ENCODE peak calls at places on chromosomes 5 and 9, in six cellular contexts. X is sigmoid colon, S is BE2C, J is tibial nerve, W is right lobe of liver, Q is cardiac muscle cell. B is an unnamed sample. For H3K4me1, the result is how much of the 10 kb centered on the place peaks cover.

GRCh38 chr9:114476891-114477469 is 28.3 kb downstream of the WHRN start:
- DNase-seq in X (no peak), S (no peak), J (no peak), W (no peak), Q (no peak), B (no peak)

GRCh38 chr9:71733176-71733575 is 35.1 kb downstream of the CEMIP2 start:
- DNase-seq in X (no peak), S (no peak), J (no peak), W (no peak), Q (no peak), B (no peak)

GRCh38 chr5:68683632-68684035 is 410.2 kb upstream of the SLC30A5 start:
- DNase-seq in X (no peak), S (no peak), J (no peak), W (no peak), Q (peak), B (no peak)

GRCh38 chr5:109553826-109554225 is 135.9 kb upstream of the MAN2A1 start:
- DNase-seq in X (no peak), S (no peak), J (no peak), W (no peak), Q (no peak), B (no peak)

GRCh38 chr5:41289970-41290464 is 76.7 kb upstream of the C6 start:
- DNase-seq in X (no peak), S (no peak), J (no peak), W (no peak), Q (no peak), B (no peak)

GRCh38 chr9:123749580-123750202 is 180.2 kb downstream of the DENND1A start:
- DNase-seq in X (no peak), S (no peak), J (no peak), W (no peak), Q (no peak), B (no peak)

GRCh38 chr5:146068136-146068717 is 37.1 kb downstream of the PLAC8L1 start:
- DNase-seq in X (no peak), S (no peak), J (no peak), W (no peak), Q (no peak), B (no peak)

GRCh38 chr5:7714697-7715096 is 136.2 kb downstream of the CFAP90 start:
- DNase-seq in X (no peak), S (no peak), J (no peak), W (no peak), Q (no peak), B (no peak)

GRCh38 chr9:124220551-124221451 is 36.9 kb upstream of the NEK6 start:
- DNase-seq in X (peak), S (no peak), J (no peak), W (peak), Q (no peak), B (no peak)

GRCh38 chr5:151040211-151040747 is 19.9 kb downstream of the GPX3 start:
- DNase-seq in X (no peak), S (no peak), J (no peak), W (peak), Q (no peak), B (no peak)

GRCh38 chr5:171642894-171643293 is 142.7 kb upstream of the SMIM23 start:
- DNase-seq in X (no peak), S (no peak), J (no peak), W (no peak), Q (no peak), B (no peak)

GRCh38 chr9:74036549-74037231 is 460.4 kb upstream of the RORB start:
- DNase-seq in X (no peak), S (no peak), J (no peak), W (no peak), Q (no peak), B (no peak)

GRCh38 chr9:110828148-110828730 is 159.6 kb downstream of the MUSK start:
- DNase-seq in X (peak), S (no peak), J (peak), W (no peak), Q (peak), B (no peak)

GRCh38 chr5:179243333-179243732 is 101.9 kb downstream of the ADAMTS2 start:
- DNase-seq in X (peak), S (no peak), J (no peak), W (peak), Q (no peak), B (no peak)

GRCh38 chr9:93126825-93127368 is 7.2 kb downstream of the NINJ1 start:
- DNase-seq in X (peak), S (peak), J (peak), W (peak), Q (peak), B (no peak)

GRCh38 chr9:121616356-121616755 is 35.1 kb upstream of the DAB2IP start:
- DNase-seq in X (no peak), S (no peak), J (no peak), W (no peak), Q (no peak), B (no peak)
- H3K4me1 ChIP-seq in X (under half), S (under half), J (under half), W (under half), Q (under half), B (under half)

GRCh38 chr5:1934801-1935429 is 52.2 kb upstream of the IRX4 start:
- DNase-seq in X (peak), S (peak), J (no peak), W (no peak), Q (no peak), B (no peak)

GRCh38 chr5:1938310-1939000 is 55.7 kb upstream of the IRX4 start:
- DNase-seq in X (no peak), S (no peak), J (no peak), W (no peak), Q (no peak), B (no peak)

GRCh38 chr5:1937590-1937989 is 54.9 kb upstream of the IRX4 start:
- DNase-seq in X (no peak), S (no peak), J (no peak), W (no peak), Q (no peak), B (no peak)

GRCh38 chr5:1936413-1936812 is 53.7 kb upstream of the IRX4 start:
- DNase-seq in X (no peak), S (no peak), J (no peak), W (no peak), Q (no peak), B (no peak)

GRCh38 chr5:1936901-1937300 is 54.2 kb upstream of the IRX4 start:
- DNase-seq in X (no peak), S (no peak), J (no peak), W (no peak), Q (no peak), B (no peak)
- H3K4me1 ChIP-seq in X (under half), S (under half), J (under half), W (under half), Q (under half), B (under half)

GRCh38 chr5:73130811-73131210 is 10.4 kb downstream of the TMEM171 start:
- DNase-seq in X (no peak), S (no peak), J (no peak), W (no peak), Q (no peak), B (no peak)
- H3K4me1 ChIP-seq in X (under half), S (under half), J (under half), W (under half), Q (under half), B (under half)

GRCh38 chr9:37239921-37240320 is 119.5 kb downstream of the ZCCHC7 start:
- DNase-seq in X (no peak), S (no peak), J (no peak), W (no peak), Q (no peak), B (no peak)
- H3K4me1 ChIP-seq in X (under half), S (under half), J (under half), W (under half), Q (under half), B (under half)